ENCODE peak calls at places on chromosomes 3 and 15, in five cellular contexts. U is right cardiac atrium; P is CD4-positive, alpha-beta T cell; D is aorta; X is lower leg skin. B is an unnamed sample.

GRCh38 chr3:186640473-186640818 is 247 bp downstream of the FETUB start:
- DNase-seq in U (peak; percentile 38), P (no peak), D (peak; percentile 60), X (peak; percentile 50), B (no peak)

GRCh38 chr3:32216172-32216783 is 22.2 kb upstream of the CMTM8 start:
- DNase-seq in U (no peak), D (no peak), P (no peak), X (no peak), B (no peak)

GRCh38 chr3:129112308-129113052 is 9.1 kb downstream of the RAB43 start:
- DNase-seq in P (no peak), U (no peak), X (no peak), D (no peak), B (no peak)

GRCh38 chr15:50764331-50765201 is 940 bp downstream of the SPPL2A start:
- DNase-seq in X (no peak), D (no peak), P (no peak), U (no peak), B (no peak)

GRCh38 chr3:57048728-57049127 is 11.7 kb upstream of the SPATA12 start:
- DNase-seq in X (no peak), U (no peak), P (no peak), D (no peak), B (no peak)

GRCh38 chr15:99165956-99166689 is 61.2 kb downstream of the SYNM start:
- DNase-seq in P (no peak), U (no peak), X (no peak), D (no peak), B (no peak)

GRCh38 chr3:47418167-47419082 is 37.6 kb downstream of the PTPN23 start:
- DNase-seq in P (no peak), X (no peak), D (no peak), U (no peak), B (no peak)

GRCh38 chr3:98521897-98522537 is 685 bp downstream of the CLDND1 start:
- DNase-seq in X (peak; percentile 43), D (no peak), P (peak; percentile 34), U (peak; percentile 24), B (no peak)

GRCh38 chr3:49495016-49495415 is 24.9 kb downstream of the DAG1 start:
- DNase-seq in D (no peak), X (no peak), U (no peak), P (no peak), B (no peak)

GRCh38 chr15:83204697-83205096 is 2.9 kb downstream of the HDGFL3 start:
- DNase-seq in X (no peak), P (no peak), U (no peak), D (no peak), B (no peak)

GRCh38 chr15:65083262-65083701 is 6.7 kb downstream of the KBTBD13 start:
- DNase-seq in U (no peak), X (no peak), D (no peak), P (no peak), B (no peak)

GRCh38 chr3:132261501-132261900 is 55.7 kb upstream of the ACP3 start:
- DNase-seq in X (no peak), U (no peak), D (no peak), P (no peak), B (no peak)

GRCh38 chr3:151789853-151790463 is 24.0 kb upstream of the AADAC start:
- DNase-seq in P (no peak), U (no peak), X (no peak), D (no peak), B (no peak)

GRCh38 chr3:135310317-135310716 is 515.3 kb downstream of the EPHB1 start:
- DNase-seq in P (no peak), D (no peak), U (no peak), X (no peak), B (no peak)

GRCh38 chr15:48250640-48251076 is 44.6 kb downstream of the SLC12A1 start:
- DNase-seq in U (peak; percentile 28), P (peak; percentile 2), X (no peak), D (peak; percentile 60), B (peak; percentile 30)

GRCh38 chr3:158935846-158936245 is 134.0 kb downstream of the MFSD1 start:
- DNase-seq in U (no peak), X (no peak), D (no peak), P (no peak), B (no peak)

GRCh38 chr3:196563721-196564225 is 4.6 kb downstream of the WDR53 start:
- DNase-seq in P (peak; percentile 17), U (no peak), X (no peak), D (no peak), B (no peak)

GRCh38 chr15:50148362-50148963 is 29.4 kb upstream of the ATP8B4 start:
- DNase-seq in U (no peak), P (no peak), D (no peak), X (no peak), B (no peak)

GRCh38 chr3:9469953-9470352 is 72.5 kb downstream of the SETD5 start:
- DNase-seq in X (no peak), P (no peak), D (no peak), U (no peak), B (no peak)

GRCh38 chr3:178083906-178084823 is 452.1 kb upstream of the KCNMB2 start:
- DNase-seq in X (no peak), U (no peak), P (no peak), D (no peak), B (no peak)

GRCh38 chr15:31732695-31733094 is 297.6 kb upstream of the CHRNA7 start:
- DNase-seq in D (no peak), X (no peak), P (no peak), U (no peak), B (no peak)

GRCh38 chr15:44726136-44726535 is 10.2 kb upstream of the TRIM69 start:
- DNase-seq in X (peak; percentile 54), U (no peak), P (no peak), D (no peak), B (no peak)

GRCh38 chr3:132554437-132554836 is 42.6 kb upstream of the ACKR4 start:
- DNase-seq in D (no peak), U (no peak), X (no peak), P (no peak), B (no peak)

GRCh38 chr3:136336329-136337100 is 86.4 kb downstream of the PCCB start:
- DNase-seq in U (no peak), P (no peak), D (no peak), X (no peak), B (no peak)

GRCh38 chr15:29815000-29815704 is 7.1 kb downstream of the TJP1 start:
- DNase-seq in P (no peak), D (no peak), U (no peak), X (no peak), B (no peak)

GRCh38 chr3:101903426-101903825 is 54.1 kb downstream of the NFKBIZ start:
- DNase-seq in P (no peak), D (no peak), U (no peak), X (no peak), B (no peak)

GRCh38 chr15:48086162-48086561 is 34.6 kb upstream of the SLC24A5 start:
- DNase-seq in D (no peak), X (no peak), U (no peak), P (no peak), B (no peak)

GRCh38 chr3:149658444-149659172 is 783 bp upstream of the WWTR1 start:
- DNase-seq in P (no peak), D (peak; percentile 83), X (peak; percentile 80), U (peak; percentile 77), B (peak; percentile 86)

GRCh38 chr15:64643685-64644084 is 131.7 kb downstream of the RBPMS2 start:
- DNase-seq in X (no peak), D (no peak), U (no peak), P (no peak), B (no peak)

GRCh38 chr15:60043744-60044435 is 39.8 kb downstream of the FOXB1 start:
- DNase-seq in X (no peak), U (no peak), P (no peak), D (no peak), B (no peak)

GRCh38 chr3:99699841-99700240 is 61.4 kb downstream of the COL8A1 start:
- DNase-seq in D (no peak), P (no peak), U (no peak), X (no peak), B (no peak)